ENCODE peak calls at places on chromosome 2, in five cellular contexts. I is K562, T is colonic mucosa, J is right lobe of liver, D is body of pancreas. N is an unnamed sample.

GRCh38 chr2:74290466-74291216 is 52.6 kb downstream of the SLC4A5 start:
- DNase-seq in I (no peak), T (peak; percentile 25), D (peak; percentile 14), J (no peak), N (no peak)

GRCh38 chr2:149169653-149170052 is 131.2 kb downstream of the LYPD6B start:
- DNase-seq in D (peak; percentile 31), T (peak; percentile 74), J (no peak), I (no peak), N (no peak)

GRCh38 chr2:224284134-224284946 is 117.6 kb downstream of the FAM124B start:
- DNase-seq in I (peak; percentile 15), T (peak; percentile 30), J (no peak), D (no peak), N (peak; percentile 11)

GRCh38 chr2:186644791-186645190 is 49.1 kb upstream of the FAM171B start:
- DNase-seq in D (no peak), T (no peak), J (no peak), I (no peak), N (no peak)

GRCh38 chr2:38147333-38148121 is 71.6 kb upstream of the CYP1B1 start:
- DNase-seq in J (no peak), D (no peak), I (no peak), T (no peak), N (no peak)

GRCh38 chr2:29114841-29115609 is at the start of gene CLIP4:
- DNase-seq in T (peak; percentile 27), I (no peak), D (peak; percentile 61), J (peak; percentile 61), N (peak; percentile 45)

GRCh38 chr2:146912536-146912935 is 932.3 kb upstream of the ACVR2A start:
- DNase-seq in J (no peak), I (no peak), D (no peak), T (no peak), N (no peak)

GRCh38 chr2:136057023-136057801 is 60.7 kb downstream of the CXCR4 start:
- DNase-seq in I (no peak), D (no peak), J (no peak), T (no peak), N (no peak)

GRCh38 chr2:74063486-74063885 is 78.8 kb downstream of the TET3 start:
- DNase-seq in T (no peak), I (no peak), J (no peak), D (no peak), N (no peak)

GRCh38 chr2:158936978-158937377 is 31.5 kb upstream of the TANC1 start:
- DNase-seq in J (no peak), I (no peak), D (no peak), T (no peak), N (no peak)

DNA sequence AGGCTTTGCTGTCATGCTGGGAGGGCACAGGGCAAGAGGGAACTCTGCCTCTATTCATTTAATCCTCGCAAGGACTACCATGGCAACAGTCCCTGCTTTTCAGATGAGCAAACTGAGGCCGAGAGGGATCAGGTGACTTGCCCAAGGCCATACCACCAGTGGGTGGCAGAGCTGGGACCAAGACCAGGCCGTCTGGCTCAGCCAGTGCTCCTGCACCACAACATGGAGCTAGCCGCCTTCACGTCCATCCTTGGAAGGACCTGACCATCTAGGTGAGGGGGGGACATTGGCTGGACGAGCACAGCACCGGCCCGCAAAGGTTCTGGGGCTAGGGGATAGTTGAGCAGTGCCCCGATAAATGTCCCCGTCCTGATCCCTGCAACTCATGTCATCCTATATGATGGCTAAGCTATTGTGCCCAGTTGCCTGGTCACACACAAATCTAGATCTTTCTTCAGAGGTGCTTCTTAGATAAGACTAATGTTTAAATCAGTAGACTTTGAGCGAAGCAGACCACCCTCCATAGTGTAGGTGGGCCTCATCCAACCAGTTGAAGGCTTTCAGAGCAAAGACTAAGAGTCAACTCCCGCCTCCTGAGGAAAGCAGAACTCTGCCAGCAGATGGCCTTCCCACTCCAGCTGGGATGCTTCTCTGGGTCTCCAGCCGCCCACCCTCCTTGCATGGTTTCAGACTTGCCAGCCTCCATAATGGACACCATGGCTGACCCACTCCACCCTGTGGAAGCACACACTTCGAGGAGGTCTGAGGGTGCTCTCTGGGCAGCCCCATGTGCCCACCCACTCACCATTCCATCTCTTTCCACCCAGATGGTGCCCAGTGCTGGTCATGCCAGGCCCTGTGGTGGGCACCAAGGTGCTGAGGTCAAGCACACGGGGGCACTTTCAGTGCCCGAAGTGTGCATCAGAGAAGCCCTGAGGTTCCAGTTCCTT is 214.8 kb upstream of the RAB6C start:
- DNase-seq in T (no peak), J (no peak), I (peak; percentile 6), D (no peak), N (no peak)
- H3K4me1 ChIP-seq in T (no peaks in the 10 kb centered on the region), J (no peaks in the 10 kb centered on the region), I (no peaks in the 10 kb centered on the region), D (peaks cover 6% of the 10 kb centered on the region), N (no peaks in the 10 kb centered on the region)

GRCh38 chr2:241111443-241111810 is 9.3 kb upstream of the MTERF4 start:
- DNase-seq in I (no peak), J (no peak), D (no peak), T (no peak), N (no peak)

GRCh38 chr2:241109210-241110088 is 7.4 kb upstream of the MTERF4 start:
- DNase-seq in T (no peak), D (no peak), I (no peak), J (peak; percentile 49), N (no peak)

GRCh38 chr2:241110089-241110606 is 8.1 kb upstream of the MTERF4 start:
- DNase-seq in T (no peak), J (peak; percentile 44), D (no peak), I (no peak), N (no peak)

GRCh38 chr2:241112046-241112445 is 10.0 kb upstream of the MTERF4 start:
- DNase-seq in J (no peak), I (no peak), T (no peak), D (no peak), N (no peak)

GRCh38 chr2:241110607-241111442 is 8.7 kb upstream of the MTERF4 start:
- DNase-seq in J (no peak), D (no peak), T (no peak), I (no peak), N (no peak)
- H3K4me3 ChIP-seq in J (no peak overlapping the region), D (no peak overlapping the region), T (no peak overlapping the region), I (no peak overlapping the region), N (no peak overlapping the region)

DNA sequence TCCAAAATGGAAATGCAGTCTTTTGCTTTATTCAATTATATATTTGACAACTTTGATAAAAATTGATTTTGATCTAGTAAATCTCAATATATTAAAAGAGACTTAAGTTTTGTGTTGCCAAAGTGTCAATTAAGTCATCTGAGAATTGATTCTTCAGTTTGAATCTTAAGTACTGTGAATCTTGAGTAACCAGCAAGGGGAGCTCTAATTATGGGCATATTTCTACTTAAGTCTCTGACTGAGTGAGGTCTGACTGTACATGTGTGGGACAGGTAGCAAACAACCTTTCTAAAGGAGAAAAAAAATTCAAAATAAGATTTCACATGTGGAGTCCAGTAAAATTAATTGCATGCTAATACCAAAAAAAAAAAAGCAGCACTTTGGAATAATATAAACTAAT is 503.7 kb upstream of the SLC8A1 start:
- DNase-seq in T (no peak), D (no peak), J (no peak), I (no peak), N (no peak)
- TF ChIP-seq CTCF in T (no peak), D (no peak), J (no peak), I (no peak), N (peak; percentile 11)

GRCh38 chr2:177242136-177242987 is 22.2 kb downstream of the NFE2L2 start:
- DNase-seq in T (no peak), J (no peak), I (peak; percentile 77), D (peak; percentile 52), N (no peak)

GRCh38 chr2:177241771-177242135 is 22.8 kb downstream of the NFE2L2 start:
- DNase-seq in D (no peak), J (no peak), T (no peak), I (no peak), N (no peak)

GRCh38 chr2:177237932-177238331 is 25.3 kb downstream of the HNRNPA3 start:
- DNase-seq in T (no peak), J (no peak), I (no peak), D (no peak), N (no peak)

GRCh38 chr2:177239053-177239452 is 25.5 kb downstream of the NFE2L2 start:
- DNase-seq in T (no peak), J (no peak), D (no peak), I (no peak), N (no peak)

DNA sequence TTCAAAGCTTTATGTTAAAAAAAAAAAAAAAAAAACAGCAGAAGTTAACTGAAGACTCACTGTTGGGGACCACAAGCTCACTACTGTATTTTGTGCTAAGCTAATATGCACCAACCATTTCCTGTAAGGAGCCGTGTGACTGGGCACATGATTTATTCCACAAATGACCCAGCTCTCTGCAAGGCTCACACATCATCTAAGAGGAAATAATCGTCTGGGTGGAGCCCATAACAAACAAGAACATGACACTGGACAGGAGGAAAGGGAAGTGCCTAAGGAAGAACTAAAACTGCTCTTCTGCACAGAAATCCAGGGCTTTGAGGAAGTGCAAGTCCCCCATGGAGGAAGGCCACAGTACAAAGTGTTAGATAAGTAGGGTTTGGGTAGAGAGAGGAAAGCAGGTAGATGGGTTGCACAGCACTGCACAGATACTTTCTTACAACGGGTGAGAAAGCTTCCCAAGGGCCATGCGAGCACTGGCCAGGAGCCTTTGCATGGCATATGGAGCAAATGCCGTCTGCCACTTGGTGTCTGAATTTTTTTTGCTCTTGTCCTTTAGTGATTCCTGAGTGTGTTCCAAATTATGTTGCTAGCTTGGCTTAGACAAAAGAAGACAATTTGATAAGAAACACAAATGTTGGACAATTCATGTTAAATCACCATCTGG is 24.5 kb downstream of the NFE2L2 start:
- DNase-seq in T (peak; percentile 76), I (no peak), J (no peak), D (peak; percentile 46), N (no peak)
- H3K4me1 ChIP-seq in T (peaks cover 24% of the 10 kb centered on the region), I (peaks cover 18% of the 10 kb centered on the region), J (peaks cover 72% of the 10 kb centered on the region), D (peaks cover 81% of the 10 kb centered on the region), N (peaks cover 4% of the 10 kb centered on the region)

DNA sequence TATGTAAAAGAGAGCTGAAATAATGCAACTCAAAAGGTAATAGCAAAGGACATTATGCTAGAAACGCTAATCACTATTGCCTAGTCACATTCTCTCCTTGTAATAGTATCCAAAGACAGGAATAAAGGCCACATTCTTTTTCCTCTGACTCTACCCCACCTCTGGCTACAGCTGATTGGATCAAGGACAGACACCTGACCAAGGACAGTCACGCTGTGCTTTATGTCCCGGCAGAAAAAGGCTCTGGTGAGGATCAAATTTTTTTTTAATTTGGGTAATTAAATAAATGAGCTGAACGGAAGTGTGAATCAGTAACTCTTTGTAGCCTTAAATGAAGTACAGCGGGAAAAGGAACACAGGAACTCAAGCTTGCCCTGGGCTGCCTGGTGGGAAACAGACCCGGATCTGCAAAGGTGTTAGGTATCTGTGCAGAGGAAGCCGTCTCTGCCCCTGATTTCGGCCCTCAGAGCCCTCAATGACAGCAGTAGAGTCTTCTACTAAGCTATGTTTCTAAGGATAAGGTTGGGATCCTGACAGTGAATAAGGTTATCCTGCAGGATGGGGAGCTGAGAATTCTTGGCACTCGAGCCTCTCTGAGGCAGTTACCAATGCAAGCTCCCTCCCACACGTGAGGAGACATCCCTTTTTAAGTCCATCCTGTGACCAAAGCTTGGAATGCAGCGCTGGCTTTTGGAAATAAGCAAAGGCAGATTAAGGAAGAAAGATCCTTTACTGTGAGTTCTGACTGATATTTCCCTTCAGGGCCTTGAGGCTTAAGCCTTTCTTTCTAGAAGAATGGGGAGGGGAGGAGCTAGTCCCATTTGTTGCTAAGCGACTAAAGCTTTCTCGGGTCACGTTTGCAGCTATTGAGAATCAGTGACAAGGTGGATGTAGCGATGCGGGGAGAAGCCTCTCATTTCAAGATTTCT is 37.8 kb upstream of the IKZF2 start:
- DNase-seq in I (no peak), T (no peak), D (peak; percentile 5), J (no peak), N (peak; percentile 6)
- H3K4me3 ChIP-seq in I (no peak overlapping the region), T (no peak overlapping the region), D (no peak overlapping the region), J (no peak overlapping the region), N (peak overlapping the region; percentile 51)

GRCh38 chr2:3202926-3203325 is 174.7 kb downstream of the EIPR1 start:
- DNase-seq in I (no peak), D (no peak), T (no peak), J (no peak), N (no peak)
- TF ChIP-seq CTCF in I (no peak), D (no peak), T (no peak), J (no peak), N (no peak)

N was measured in BE2C.